ENCODE peak calls at places on chromosomes 13 and 19, in five cellular contexts. T is sigmoid colon, E is cardiac muscle cell, N is pancreas, W is cardiac fibroblast. M is an unnamed sample.

GRCh38 chr19:3506384-3507340 is 551 bp downstream of the FZR1 start:
- DNase-seq in N (no peak), W (peak), T (peak), E (peak), M (peak)

GRCh38 chr19:41328157-41328817 is 18.3 kb downstream of the CCDC97 start:
- DNase-seq in N (no peak), E (no peak), T (no peak), W (peak), M (peak)

GRCh38 chr13:25295228-25295627 is 6.2 kb upstream of the NUP58 start:
- DNase-seq in E (no peak), N (no peak), W (peak), T (no peak), M (no peak)

GRCh38 chr19:41189425-41190065 is 3.5 kb upstream of the CYP2S1 start:
- DNase-seq in E (peak), W (no peak), T (no peak), N (no peak), M (no peak)

GRCh38 chr19:19064098-19064722 is 416 bp downstream of the SLC25A42 start:
- DNase-seq in N (no peak), T (no peak), E (no peak), W (no peak), M (no peak)

GRCh38 chr19:11451942-11452813 is 16.7 kb downstream of the PRKCSH start:
- DNase-seq in N (no peak), T (no peak), E (no peak), W (no peak), M (peak)

GRCh38 chr19:8484331-8484894 is 18.0 kb downstream of the PRAM1 start:
- DNase-seq in T (no peak), N (no peak), E (no peak), W (no peak), M (no peak)

GRCh38 chr19:10769533-10770491 is 51.9 kb downstream of the DNM2 start:
- DNase-seq in T (peak), W (peak), N (no peak), E (peak), M (peak)

GRCh38 chr13:74070065-74070464 is 64.1 kb downstream of the KLF12 start:
- DNase-seq in T (no peak), E (no peak), W (no peak), N (no peak), M (no peak)

GRCh38 chr13:48994731-48995130 is 19.0 kb downstream of the FNDC3A start:
- DNase-seq in T (no peak), N (no peak), E (no peak), W (peak), M (peak)

GRCh38 chr13:31896427-31896826 is 135.1 kb upstream of the FRY start:
- DNase-seq in W (peak), T (no peak), E (no peak), N (no peak), M (peak)

GRCh38 chr13:27242642-27243185 is 8.6 kb upstream of the RPL21 start:
- DNase-seq in N (no peak), T (no peak), W (no peak), E (no peak), M (no peak)

GRCh38 chr19:1206733-1207301 is 1.2 kb downstream of the STK11 start:
- DNase-seq in E (peak), N (peak), T (no peak), W (peak), M (no peak)

GRCh38 chr19:50486823-50487515 is 10.3 kb upstream of the GARIN5A start:
- DNase-seq in T (no peak), N (peak), E (peak), W (peak), M (peak)

GRCh38 chr19:49196527-49197240 is 39.1 kb downstream of the TRPM4 start:
- DNase-seq in N (peak), W (no peak), E (no peak), T (peak), M (no peak)

DNA sequence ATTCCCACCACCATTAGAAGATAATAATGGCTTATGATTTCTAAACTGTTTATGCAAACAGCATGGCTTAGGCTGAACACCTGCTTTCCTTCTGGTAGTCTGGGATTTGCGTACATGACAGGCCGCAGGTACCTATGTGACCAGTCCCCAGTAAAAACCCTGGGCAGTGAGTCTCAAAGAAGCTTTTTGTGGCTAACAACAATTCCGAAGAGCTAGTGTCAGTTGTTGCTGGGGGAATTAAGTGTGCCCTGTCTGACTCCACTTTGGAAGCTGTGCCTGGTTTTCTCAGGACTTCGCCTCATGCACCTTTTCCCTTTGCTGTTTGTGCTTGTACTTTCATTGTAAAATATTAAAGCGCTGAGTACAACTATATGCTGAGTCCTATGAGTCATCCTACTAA is 250.2 kb upstream of the MIR17HG start:
- DNase-seq in E (peak), N (no peak), W (no peak), T (no peak), M (no peak)
- TF ChIP-seq CTCF in E (no peak), N (no peak), W (no peak), T (no peak), M (no peak)

DNA sequence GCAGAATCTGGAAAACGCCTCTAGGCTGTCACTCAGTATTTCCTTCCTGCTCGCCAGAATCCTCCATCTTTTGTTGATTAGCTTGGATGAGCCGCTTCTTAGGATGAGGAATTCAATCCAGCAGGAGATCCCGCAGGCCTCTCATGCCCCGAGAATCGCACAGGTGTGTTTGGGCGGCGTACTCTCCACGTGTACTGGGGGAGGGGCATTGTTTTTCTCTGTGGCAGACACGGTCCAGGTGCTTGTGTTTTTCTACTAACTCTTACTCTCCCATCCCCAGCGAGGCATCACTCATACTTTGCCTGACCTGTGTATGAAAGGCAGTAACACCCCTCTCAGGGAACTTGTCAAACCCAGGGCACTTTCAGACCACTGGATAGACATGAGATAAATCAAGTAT is 40.1 kb downstream of the ZIC5 start:
- DNase-seq in T (no peak), E (no peak), W (no peak), N (no peak), M (no peak)
- H3K4me3 ChIP-seq in T (no peak), E (no peak), W (no peak), N (no peak), M (no peak)

GRCh38 chr13:39284801-39285388 is 246.6 kb downstream of the NHLRC3 start:
- DNase-seq in T (no peak), E (no peak), N (no peak), W (peak), M (peak)
- TF ChIP-seq CTCF in T (no peak), E (peak), N (no peak), W (no peak), M (peak)

GRCh38 chr13:112073245-112074138 is 6.5 kb downstream of the SOX1 start:
- DNase-seq in N (no peak), W (no peak), T (peak), E (peak), M (no peak)
- H3K4me3 ChIP-seq in N (no peak), W (no peak), T (peak), E (peak), M (no peak)

GRCh38 chr13:91426913-91427312 is 28.5 kb downstream of the GPC5 start:
- DNase-seq in N (no peak), W (no peak), T (no peak), E (no peak), M (no peak)
- TF ChIP-seq CTCF in N (no peak), W (no peak), T (no peak), E (no peak), M (no peak)

GRCh38 chr19:17775245-17775927 is 19.6 kb upstream of the B3GNT3 start:
- DNase-seq in E (peak), T (no peak), W (peak), N (no peak), M (peak)
- H3K4me3 ChIP-seq in E (no peak), T (no peak), W (no peak), N (no peak), M (no peak)

M was measured in choroid plexus epithelial cell.